ENCODE peak calls at places on chromosomes 7 and 10, in four cellular contexts. One of them, this sample, is unnamed.

GRCh38 chr10:125153693-125154490 is 6.5 kb downstream of the CTBP2 start:
- DNase-seq in adipocyte: peak; percentile 61
- DNase-seq in NCI-H1105 treated with DMSO at 0.1 percent for 48 hours: no peak
- DNase-seq in mesendoderm: no peak
- DNase-seq in this sample: peak; percentile 62

GRCh38 chr10:26557641-26558014 is 119.5 kb downstream of the APBB1IP start:
- DNase-seq in adipocyte: no peak
- DNase-seq in NCI-H1105 treated with DMSO at 0.1 percent for 48 hours: no peak
- DNase-seq in mesendoderm: no peak
- DNase-seq in this sample: no peak

GRCh38 chr7:96416599-96416998 is 94.7 kb upstream of the SLC25A13 start:
- DNase-seq in adipocyte: peak; percentile 10
- DNase-seq in NCI-H1105 treated with DMSO at 0.1 percent for 48 hours: no peak
- DNase-seq in mesendoderm: no peak
- DNase-seq in this sample: no peak

GRCh38 chr7:30188806-30189205 is 54.0 kb downstream of the MTURN start:
- DNase-seq in NCI-H1105 treated with DMSO at 0.1 percent for 48 hours: no peak
- DNase-seq in adipocyte: no peak
- DNase-seq in mesendoderm: no peak
- DNase-seq in this sample: no peak

GRCh38 chr10:34908472-34908871 is 93.4 kb upstream of the PARD3 start:
- DNase-seq in adipocyte: peak; percentile 90
- DNase-seq in mesendoderm: no peak
- DNase-seq in NCI-H1105 treated with DMSO at 0.1 percent for 48 hours: no peak
- DNase-seq in this sample: no peak

GRCh38 chr10:17643339-17643754 is 604 bp upstream of the STAM start:
- DNase-seq in mesendoderm: peak; percentile 83
- DNase-seq in NCI-H1105 treated with DMSO at 0.1 percent for 48 hours: peak; percentile 37
- DNase-seq in adipocyte: peak; percentile 93
- DNase-seq in this sample: peak; percentile 86

GRCh38 chr7:13115157-13115772 is 427.8 kb downstream of the ARL4A start:
- DNase-seq in NCI-H1105 treated with DMSO at 0.1 percent for 48 hours: no peak
- DNase-seq in adipocyte: peak; percentile 61
- DNase-seq in mesendoderm: peak; percentile 63
- DNase-seq in this sample: no peak

GRCh38 chr7:90843467-90843866 is 247.3 kb downstream of the CDK14 start:
- DNase-seq in adipocyte: no peak
- DNase-seq in NCI-H1105 treated with DMSO at 0.1 percent for 48 hours: no peak
- DNase-seq in mesendoderm: no peak
- DNase-seq in this sample: no peak

GRCh38 chr10:11158080-11158479 is 140.4 kb downstream of the CELF2 start:
- DNase-seq in NCI-H1105 treated with DMSO at 0.1 percent for 48 hours: no peak
- DNase-seq in adipocyte: no peak
- DNase-seq in mesendoderm: no peak
- DNase-seq in this sample: no peak

GRCh38 chr10:93379366-93380042 is 102.6 kb downstream of the MYOF start:
- DNase-seq in adipocyte: no peak
- DNase-seq in mesendoderm: no peak
- DNase-seq in NCI-H1105 treated with DMSO at 0.1 percent for 48 hours: no peak
- DNase-seq in this sample: no peak

GRCh38 chr7:99733448-99733847 is 1.5 kb downstream of the CYP3A7 start:
- DNase-seq in adipocyte: no peak
- DNase-seq in mesendoderm: peak; percentile 37
- DNase-seq in NCI-H1105 treated with DMSO at 0.1 percent for 48 hours: no peak
- DNase-seq in this sample: no peak